ENCODE peak calls at places on chromosomes 5 and 9, in five cellular contexts. One of them, this sample, is unnamed. For H3K27me3, the result is how much of the 10 kb centered on the place peaks cover.

GRCh38 chr5:108858959-108859358 is 111.3 kb downstream of the FER start:
- DNase-seq in CD8-positive, alpha-beta memory T cell: no peak
- DNase-seq in heart left ventricle: no peak
- DNase-seq in thyroid gland: no peak
- DNase-seq in IMR-90: peak
- DNase-seq in this sample: no peak

GRCh38 chr5:113686599-113686998 is 173.1 kb downstream of the YTHDC2 start:
- DNase-seq in CD8-positive, alpha-beta memory T cell: no peak
- DNase-seq in heart left ventricle: no peak
- DNase-seq in thyroid gland: no peak
- DNase-seq in IMR-90: no peak
- DNase-seq in this sample: no peak

GRCh38 chr5:53069626-53070025 is 39.9 kb downstream of the MOCS2 start:
- DNase-seq in CD8-positive, alpha-beta memory T cell: no peak
- DNase-seq in heart left ventricle: no peak
- DNase-seq in thyroid gland: no peak
- DNase-seq in IMR-90: peak
- DNase-seq in this sample: no peak

GRCh38 chr9:28688172-28688571 is 1114.9 kb upstream of the C9orf72 start:
- DNase-seq in CD8-positive, alpha-beta memory T cell: no peak
- DNase-seq in heart left ventricle: no peak
- DNase-seq in thyroid gland: no peak
- DNase-seq in IMR-90: no peak
- DNase-seq in this sample: no peak

GRCh38 chr5:120778491-120779293 is 314.6 kb downstream of the PRR16 start:
- DNase-seq in CD8-positive, alpha-beta memory T cell: no peak
- DNase-seq in heart left ventricle: no peak
- DNase-seq in thyroid gland: no peak
- DNase-seq in IMR-90: peak
- DNase-seq in this sample: no peak

GRCh38 chr9:93114169-93114983 is 18.4 kb downstream of the CARD19 start:
- DNase-seq in CD8-positive, alpha-beta memory T cell: no peak
- DNase-seq in heart left ventricle: peak
- DNase-seq in thyroid gland: no peak
- DNase-seq in IMR-90: no peak
- DNase-seq in this sample: peak

GRCh38 chr5:151598984-151599383 is 7.9 kb upstream of the FAT2 start:
- DNase-seq in CD8-positive, alpha-beta memory T cell: no peak
- DNase-seq in heart left ventricle: no peak
- DNase-seq in thyroid gland: no peak
- DNase-seq in IMR-90: no peak
- DNase-seq in this sample: no peak

GRCh38 chr5:129609710-129610109 is 138.2 kb upstream of the MINAR2 start:
- DNase-seq in CD8-positive, alpha-beta memory T cell: no peak
- DNase-seq in heart left ventricle: no peak
- DNase-seq in thyroid gland: no peak
- DNase-seq in IMR-90: no peak
- DNase-seq in this sample: no peak

GRCh38 chr5:55665065-55665464 is 47.1 kb downstream of the SLC38A9 start:
- DNase-seq in CD8-positive, alpha-beta memory T cell: no peak
- DNase-seq in heart left ventricle: no peak
- DNase-seq in thyroid gland: no peak
- DNase-seq in IMR-90: no peak
- DNase-seq in this sample: peak

GRCh38 chr9:70502690-70503089 is 88.2 kb upstream of the KLF9 start:
- DNase-seq in CD8-positive, alpha-beta memory T cell: no peak
- DNase-seq in heart left ventricle: no peak
- DNase-seq in thyroid gland: no peak
- DNase-seq in IMR-90: no peak
- DNase-seq in this sample: no peak

GRCh38 chr5:18772475-18772874 is 1138.2 kb downstream of the TAF11L14 start:
- DNase-seq in CD8-positive, alpha-beta memory T cell: no peak
- DNase-seq in heart left ventricle: no peak
- DNase-seq in thyroid gland: no peak
- DNase-seq in IMR-90: no peak
- DNase-seq in this sample: no peak

GRCh38 chr9:108300296-108301287 is 555.2 kb downstream of the ACTL7B start:
- DNase-seq in CD8-positive, alpha-beta memory T cell: no peak
- DNase-seq in heart left ventricle: no peak
- DNase-seq in thyroid gland: no peak
- DNase-seq in IMR-90: no peak
- DNase-seq in this sample: no peak

GRCh38 chr9:17905356-17906203 is 326.7 kb downstream of the SH3GL2 start:
- DNase-seq in CD8-positive, alpha-beta memory T cell: no peak
- DNase-seq in heart left ventricle: no peak
- DNase-seq in thyroid gland: no peak
- DNase-seq in IMR-90: no peak
- DNase-seq in this sample: peak

GRCh38 chr9:87535817-87536539 is 38.3 kb downstream of the DAPK1 start:
- DNase-seq in CD8-positive, alpha-beta memory T cell: no peak
- DNase-seq in heart left ventricle: no peak
- DNase-seq in thyroid gland: no peak
- DNase-seq in IMR-90: no peak
- DNase-seq in this sample: no peak

GRCh38 chr9:136714096-136714875 is 1.9 kb downstream of the DIPK1B start:
- DNase-seq in CD8-positive, alpha-beta memory T cell: no peak
- DNase-seq in heart left ventricle: peak
- DNase-seq in thyroid gland: no peak
- DNase-seq in IMR-90: no peak
- DNase-seq in this sample: no peak

GRCh38 chr9:114374936-114375335 is 12.8 kb downstream of the AKNA start:
- DNase-seq in CD8-positive, alpha-beta memory T cell: no peak
- DNase-seq in heart left ventricle: no peak
- DNase-seq in thyroid gland: no peak
- DNase-seq in IMR-90: no peak
- DNase-seq in this sample: peak

GRCh38 chr5:110625376-110625999 is 101.0 kb downstream of the TMEM232 start:
- DNase-seq in CD8-positive, alpha-beta memory T cell: peak
- DNase-seq in heart left ventricle: no peak
- DNase-seq in thyroid gland: no peak
- DNase-seq in IMR-90: peak
- DNase-seq in this sample: no peak

GRCh38 chr5:56585973-56586740 is 229.2 kb upstream of the MAP3K1 start:
- DNase-seq in CD8-positive, alpha-beta memory T cell: no peak
- DNase-seq in heart left ventricle: no peak
- DNase-seq in thyroid gland: peak
- DNase-seq in IMR-90: peak
- DNase-seq in this sample: peak

GRCh38 chr9:104279535-104280215 is 185.6 kb downstream of the SMC2 start:
- DNase-seq in CD8-positive, alpha-beta memory T cell: no peak
- DNase-seq in heart left ventricle: no peak
- DNase-seq in thyroid gland: no peak
- DNase-seq in IMR-90: no peak
- DNase-seq in this sample: no peak

GRCh38 chr9:21801683-21802417 is 586 bp upstream of the MTAP start:
- DNase-seq in CD8-positive, alpha-beta memory T cell: no peak
- DNase-seq in heart left ventricle: peak
- DNase-seq in thyroid gland: peak
- DNase-seq in IMR-90: peak
- DNase-seq in this sample: peak

DNA sequence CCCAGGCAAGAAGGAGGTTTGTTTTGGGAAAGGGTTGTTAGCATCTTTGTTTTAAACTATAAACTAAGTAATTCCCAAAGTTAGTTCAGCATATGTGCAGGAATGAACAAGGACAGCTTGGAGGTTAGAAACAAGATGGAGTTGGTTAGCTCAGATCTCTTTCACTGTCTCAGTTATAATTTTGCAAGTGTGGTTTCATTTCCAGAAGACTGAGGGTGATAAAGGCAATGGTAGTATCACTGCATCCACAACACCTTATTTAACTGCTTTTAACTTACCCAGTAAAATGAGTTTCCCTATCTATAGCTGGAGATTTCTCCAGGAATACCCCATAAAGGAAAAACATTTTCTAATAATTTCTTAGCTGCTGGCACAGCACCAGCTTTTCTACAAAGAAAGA is 152.7 kb downstream of the AOPEP start:
- DNase-seq in CD8-positive, alpha-beta memory T cell: no peak
- DNase-seq in heart left ventricle: no peak
- DNase-seq in thyroid gland: no peak
- DNase-seq in IMR-90: no peak
- DNase-seq in this sample: no peak
- H3K27ac ChIP-seq in CD8-positive, alpha-beta memory T cell: no peak
- H3K27ac ChIP-seq in heart left ventricle: no peak
- H3K27ac ChIP-seq in thyroid gland: no peak
- H3K27ac ChIP-seq in IMR-90: no peak
- H3K27ac ChIP-seq in this sample: no peak

GRCh38 chr5:158845941-158846340 is 253.8 kb downstream of the EBF1 start:
- DNase-seq in CD8-positive, alpha-beta memory T cell: no peak
- DNase-seq in heart left ventricle: no peak
- DNase-seq in thyroid gland: no peak
- DNase-seq in IMR-90: no peak
- DNase-seq in this sample: no peak

GRCh38 chr5:158849219-158849791 is 250.4 kb downstream of the EBF1 start:
- DNase-seq in CD8-positive, alpha-beta memory T cell: no peak
- DNase-seq in heart left ventricle: no peak
- DNase-seq in thyroid gland: no peak
- DNase-seq in IMR-90: no peak
- DNase-seq in this sample: no peak

GRCh38 chr5:158847772-158848171 is 251.9 kb downstream of the EBF1 start:
- DNase-seq in CD8-positive, alpha-beta memory T cell: no peak
- DNase-seq in heart left ventricle: no peak
- DNase-seq in thyroid gland: no peak
- DNase-seq in IMR-90: no peak
- DNase-seq in this sample: no peak

GRCh38 chr5:158851488-158851887 is 248.2 kb downstream of the EBF1 start:
- DNase-seq in CD8-positive, alpha-beta memory T cell: no peak
- DNase-seq in heart left ventricle: no peak
- DNase-seq in thyroid gland: no peak
- DNase-seq in IMR-90: no peak
- DNase-seq in this sample: no peak

GRCh38 chr5:158848634-158849033 is 251.1 kb downstream of the EBF1 start:
- DNase-seq in CD8-positive, alpha-beta memory T cell: no peak
- DNase-seq in heart left ventricle: no peak
- DNase-seq in thyroid gland: no peak
- DNase-seq in IMR-90: no peak
- DNase-seq in this sample: no peak
- H3K27me3 ChIP-seq in CD8-positive, alpha-beta memory T cell: under half
- H3K27me3 ChIP-seq in heart left ventricle: under half
- H3K27me3 ChIP-seq in thyroid gland: under half
- H3K27me3 ChIP-seq in IMR-90: under half
- H3K27me3 ChIP-seq in this sample: under half

GRCh38 chr5:135234242-135235000 is 164.6 kb downstream of the MACROH2A1 start:
- DNase-seq in CD8-positive, alpha-beta memory T cell: no peak
- DNase-seq in heart left ventricle: no peak
- DNase-seq in thyroid gland: no peak
- DNase-seq in IMR-90: no peak
- DNase-seq in this sample: no peak

GRCh38 chr5:135235002-135235401 is 164.0 kb downstream of the MACROH2A1 start:
- DNase-seq in CD8-positive, alpha-beta memory T cell: no peak
- DNase-seq in heart left ventricle: no peak
- DNase-seq in thyroid gland: no peak
- DNase-seq in IMR-90: no peak
- DNase-seq in this sample: no peak

GRCh38 chr5:135231289-135231688 is 167.7 kb downstream of the MACROH2A1 start:
- DNase-seq in CD8-positive, alpha-beta memory T cell: no peak
- DNase-seq in heart left ventricle: no peak
- DNase-seq in thyroid gland: peak
- DNase-seq in IMR-90: no peak
- DNase-seq in this sample: no peak

GRCh38 chr5:135233477-135233876 is 165.6 kb downstream of the MACROH2A1 start:
- DNase-seq in CD8-positive, alpha-beta memory T cell: no peak
- DNase-seq in heart left ventricle: no peak
- DNase-seq in thyroid gland: no peak
- DNase-seq in IMR-90: no peak
- DNase-seq in this sample: no peak

GRCh38 chr5:135232958-135233357 is 166.1 kb downstream of the MACROH2A1 start:
- DNase-seq in CD8-positive, alpha-beta memory T cell: no peak
- DNase-seq in heart left ventricle: no peak
- DNase-seq in thyroid gland: peak
- DNase-seq in IMR-90: no peak
- DNase-seq in this sample: peak
- H3K27ac ChIP-seq in CD8-positive, alpha-beta memory T cell: no peak
- H3K27ac ChIP-seq in heart left ventricle: no peak
- H3K27ac ChIP-seq in thyroid gland: peak
- H3K27ac ChIP-seq in IMR-90: no peak
- H3K27ac ChIP-seq in this sample: peak

GRCh38 chr9:7146582-7146981 is 388.8 kb downstream of the KDM4C start:
- DNase-seq in CD8-positive, alpha-beta memory T cell: no peak
- DNase-seq in heart left ventricle: no peak
- DNase-seq in thyroid gland: no peak
- DNase-seq in IMR-90: no peak
- DNase-seq in this sample: no peak

GRCh38 chr9:7149258-7149657 is 391.5 kb downstream of the KDM4C start:
- DNase-seq in CD8-positive, alpha-beta memory T cell: no peak
- DNase-seq in heart left ventricle: peak
- DNase-seq in thyroid gland: no peak
- DNase-seq in IMR-90: no peak
- DNase-seq in this sample: no peak

GRCh38 chr9:7150153-7150890 is 392.5 kb downstream of the KDM4C start:
- DNase-seq in CD8-positive, alpha-beta memory T cell: peak
- DNase-seq in heart left ventricle: no peak
- DNase-seq in thyroid gland: peak
- DNase-seq in IMR-90: no peak
- DNase-seq in this sample: no peak

GRCh38 chr9:7147136-7148090 is 389.6 kb downstream of the KDM4C start:
- DNase-seq in CD8-positive, alpha-beta memory T cell: no peak
- DNase-seq in heart left ventricle: peak
- DNase-seq in thyroid gland: peak
- DNase-seq in IMR-90: peak
- DNase-seq in this sample: no peak

GRCh38 chr9:7148243-7148765 is 390.5 kb downstream of the KDM4C start:
- DNase-seq in CD8-positive, alpha-beta memory T cell: no peak
- DNase-seq in heart left ventricle: no peak
- DNase-seq in thyroid gland: no peak
- DNase-seq in IMR-90: no peak
- DNase-seq in this sample: no peak
- H3K27me3 ChIP-seq in CD8-positive, alpha-beta memory T cell: under half
- H3K27me3 ChIP-seq in heart left ventricle: under half
- H3K27me3 ChIP-seq in thyroid gland: under half
- H3K27me3 ChIP-seq in IMR-90: under half
- H3K27me3 ChIP-seq in this sample: under half

GRCh38 chr9:112532427-112532826 is 45.8 kb downstream of the KIAA1958 start:
- DNase-seq in CD8-positive, alpha-beta memory T cell: no peak
- DNase-seq in heart left ventricle: no peak
- DNase-seq in thyroid gland: no peak
- DNase-seq in IMR-90: peak
- DNase-seq in this sample: peak

GRCh38 chr9:112535364-112535763 is 48.7 kb downstream of the KIAA1958 start:
- DNase-seq in CD8-positive, alpha-beta memory T cell: no peak
- DNase-seq in heart left ventricle: no peak
- DNase-seq in thyroid gland: no peak
- DNase-seq in IMR-90: peak
- DNase-seq in this sample: no peak

GRCh38 chr9:112533660-112534059 is 47.0 kb downstream of the KIAA1958 start:
- DNase-seq in CD8-positive, alpha-beta memory T cell: no peak
- DNase-seq in heart left ventricle: no peak
- DNase-seq in thyroid gland: no peak
- DNase-seq in IMR-90: no peak
- DNase-seq in this sample: no peak

GRCh38 chr9:112537561-112537960 is 50.9 kb downstream of the KIAA1958 start:
- DNase-seq in CD8-positive, alpha-beta memory T cell: no peak
- DNase-seq in heart left ventricle: no peak
- DNase-seq in thyroid gland: no peak
- DNase-seq in IMR-90: no peak
- DNase-seq in this sample: no peak

GRCh38 chr9:112535811-112536210 is 49.2 kb downstream of the KIAA1958 start:
- DNase-seq in CD8-positive, alpha-beta memory T cell: no peak
- DNase-seq in heart left ventricle: no peak
- DNase-seq in thyroid gland: no peak
- DNase-seq in IMR-90: peak
- DNase-seq in this sample: no peak
- H3K27ac ChIP-seq in CD8-positive, alpha-beta memory T cell: no peak
- H3K27ac ChIP-seq in heart left ventricle: no peak
- H3K27ac ChIP-seq in thyroid gland: no peak
- H3K27ac ChIP-seq in IMR-90: no peak
- H3K27ac ChIP-seq in this sample: no peak

This sample was measured in aorta.